ENCODE peak calls at places on chromosomes 16 and 17, in four cellular contexts. One of them, this sample, is unnamed.

GRCh38 chr17:5331506-5331905 is 49.4 kb downstream of the RABEP1 start:
- DNase-seq in AG04449: no peak
- DNase-seq in tibial artery: no peak
- DNase-seq in thoracic aorta: no peak
- DNase-seq in this sample: no peak

GRCh38 chr16:85393674-85394510 is 219.2 kb upstream of the GSE1 start:
- DNase-seq in AG04449: no peak
- DNase-seq in tibial artery: peak
- DNase-seq in thoracic aorta: no peak
- DNase-seq in this sample: no peak

GRCh38 chr17:69760562-69760961 is 314.5 kb upstream of the KCNJ16 start:
- DNase-seq in AG04449: no peak
- DNase-seq in thoracic aorta: no peak
- DNase-seq in tibial artery: no peak
- DNase-seq in this sample: no peak

GRCh38 chr17:76223802-76224201 is 16.5 kb downstream of the RNF157 start:
- DNase-seq in AG04449: no peak
- DNase-seq in tibial artery: no peak
- DNase-seq in thoracic aorta: no peak
- DNase-seq in this sample: no peak

GRCh38 chr16:626787-627457 is 3.9 kb upstream of the WFIKKN1 start:
- DNase-seq in tibial artery: no peak
- DNase-seq in thoracic aorta: no peak
- DNase-seq in AG04449: peak
- DNase-seq in this sample: no peak

GRCh38 chr17:49108318-49108717 is 24.3 kb upstream of the B4GALNT2 start:
- DNase-seq in AG04449: peak
- DNase-seq in tibial artery: no peak
- DNase-seq in thoracic aorta: no peak
- DNase-seq in this sample: no peak

GRCh38 chr17:17151962-17152361 is 54.2 kb downstream of the PLD6 start:
- DNase-seq in thoracic aorta: peak
- DNase-seq in AG04449: peak
- DNase-seq in tibial artery: peak
- DNase-seq in this sample: no peak

GRCh38 chr17:44304651-44305050 is 3.8 kb upstream of the RUNDC3A start:
- DNase-seq in thoracic aorta: no peak
- DNase-seq in AG04449: no peak
- DNase-seq in tibial artery: no peak
- DNase-seq in this sample: no peak

GRCh38 chr16:84532855-84533486 is 28.5 kb upstream of the MEAK7 start:
- DNase-seq in tibial artery: no peak
- DNase-seq in thoracic aorta: no peak
- DNase-seq in AG04449: no peak
- DNase-seq in this sample: no peak

GRCh38 chr17:68446626-68447041 is 10.7 kb downstream of the WIPI1 start:
- DNase-seq in AG04449: no peak
- DNase-seq in tibial artery: no peak
- DNase-seq in thoracic aorta: no peak
- DNase-seq in this sample: no peak

GRCh38 chr17:77863814-77864161 is 94.7 kb upstream of the TNRC6C start:
- DNase-seq in AG04449: no peak
- DNase-seq in thoracic aorta: no peak
- DNase-seq in tibial artery: peak
- DNase-seq in this sample: no peak

GRCh38 chr17:50916026-50916707 is 50.0 kb upstream of the TOB1 start:
- DNase-seq in tibial artery: no peak
- DNase-seq in thoracic aorta: no peak
- DNase-seq in AG04449: no peak
- DNase-seq in this sample: no peak

GRCh38 chr17:14359251-14359939 is 58.5 kb downstream of the HS3ST3B1 start:
- DNase-seq in AG04449: no peak
- DNase-seq in tibial artery: no peak
- DNase-seq in thoracic aorta: no peak
- DNase-seq in this sample: no peak

GRCh38 chr17:75308732-75309629 is 19.7 kb upstream of the SLC25A19 start:
- DNase-seq in AG04449: no peak
- DNase-seq in tibial artery: no peak
- DNase-seq in thoracic aorta: no peak
- DNase-seq in this sample: no peak

GRCh38 chr17:44502598-44503079 is 567 bp downstream of the GPATCH8 start:
- DNase-seq in thoracic aorta: no peak
- DNase-seq in tibial artery: peak
- DNase-seq in AG04449: no peak
- DNase-seq in this sample: no peak

GRCh38 chr16:14139872-14140271 is 68.8 kb downstream of the MRTFB start:
- DNase-seq in thoracic aorta: no peak
- DNase-seq in tibial artery: no peak
- DNase-seq in AG04449: no peak
- DNase-seq in this sample: no peak
- H3K4me3 ChIP-seq in thoracic aorta: no peak
- H3K4me3 ChIP-seq in tibial artery: no peak
- H3K4me3 ChIP-seq in AG04449: no peak
- H3K4me3 ChIP-seq in this sample: no peak

DNA sequence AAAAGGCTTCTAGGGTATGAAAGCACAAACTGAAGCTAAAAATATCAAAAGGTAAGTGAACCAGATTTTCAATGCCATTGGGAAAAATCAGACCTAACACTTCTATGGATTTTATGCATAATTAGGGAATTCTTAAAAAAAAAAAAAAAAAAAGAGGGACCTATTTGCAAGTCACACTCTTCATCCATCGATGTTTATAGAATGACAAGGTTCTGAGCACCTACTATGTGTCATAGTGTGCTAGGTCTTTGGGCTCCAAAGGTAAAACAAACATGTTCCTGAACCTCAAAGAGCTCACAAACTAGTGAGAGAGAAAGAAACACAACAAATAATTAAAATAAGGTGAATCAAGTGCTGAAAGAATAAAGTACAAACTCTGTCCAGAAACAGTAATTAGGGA is 1.9 kb downstream of the HEATR6 start:
- DNase-seq in thoracic aorta: no peak
- DNase-seq in tibial artery: no peak
- DNase-seq in AG04449: no peak
- DNase-seq in this sample: no peak
- H3K4me3 ChIP-seq in thoracic aorta: no peak
- H3K4me3 ChIP-seq in tibial artery: no peak
- H3K4me3 ChIP-seq in AG04449: no peak
- H3K4me3 ChIP-seq in this sample: no peak

GRCh38 chr16:1763521-1764511 is 7.5 kb downstream of the NME3 start:
- DNase-seq in thoracic aorta: no peak
- DNase-seq in AG04449: no peak
- DNase-seq in tibial artery: no peak
- DNase-seq in this sample: no peak
- H3K4me3 ChIP-seq in thoracic aorta: no peak
- H3K4me3 ChIP-seq in AG04449: no peak
- H3K4me3 ChIP-seq in tibial artery: no peak
- H3K4me3 ChIP-seq in this sample: no peak

GRCh38 chr17:58278661-58279015 is 2.1 kb downstream of the MPO start:
- DNase-seq in thoracic aorta: no peak
- DNase-seq in AG04449: no peak
- DNase-seq in tibial artery: no peak
- DNase-seq in this sample: no peak
- H3K4me3 ChIP-seq in thoracic aorta: peak
- H3K4me3 ChIP-seq in AG04449: no peak
- H3K4me3 ChIP-seq in tibial artery: no peak
- H3K4me3 ChIP-seq in this sample: no peak

GRCh38 chr17:12545877-12546513 is 119.7 kb upstream of the MYOCD start:
- DNase-seq in thoracic aorta: no peak
- DNase-seq in AG04449: no peak
- DNase-seq in tibial artery: peak
- DNase-seq in this sample: peak
- H3K4me3 ChIP-seq in thoracic aorta: no peak
- H3K4me3 ChIP-seq in AG04449: no peak
- H3K4me3 ChIP-seq in tibial artery: no peak
- H3K4me3 ChIP-seq in this sample: no peak

GRCh38 chr16:8380311-8380710 is 210.0 kb downstream of the TMEM114 start:
- DNase-seq in tibial artery: no peak
- DNase-seq in thoracic aorta: no peak
- DNase-seq in AG04449: no peak
- DNase-seq in this sample: no peak
- H3K4me3 ChIP-seq in tibial artery: no peak
- H3K4me3 ChIP-seq in thoracic aorta: no peak
- H3K4me3 ChIP-seq in AG04449: no peak
- H3K4me3 ChIP-seq in this sample: no peak

GRCh38 chr16:2228161-2228824 is 4.9 kb downstream of the E4F1 start:
- DNase-seq in AG04449: no peak
- DNase-seq in thoracic aorta: no peak
- DNase-seq in tibial artery: no peak
- DNase-seq in this sample: no peak
- H3K4me3 ChIP-seq in AG04449: no peak
- H3K4me3 ChIP-seq in thoracic aorta: no peak
- H3K4me3 ChIP-seq in tibial artery: no peak
- H3K4me3 ChIP-seq in this sample: no peak